ENCODE peak calls at places on chromosomes 1 and 21, in nine cellular contexts. One of them, this sample, is unnamed.

GRCh38 chr1:13781907-13782633 is 82.1 kb downstream of the PRDM2 start:
- DNase-seq in NCI-H446 treated with DMSO at 0.1 percent for 48 hours: no peak
- DNase-seq in nucleus accumbens: no peak
- DNase-seq in natural killer cell treated with Interleukin-12 subunit alpha and Interleukin-12 subunit beta and Interleukin-15 and Interleukin-18, amount 100 ng/mL, for 72 hours: no peak
- DNase-seq in NCI-H1694 treated with DMSO at 0.1 percent for 48 hours: no peak
- DNase-seq in uterus: no peak
- DNase-seq in GM12891: no peak
- DNase-seq in posterior cingulate gyrus: no peak
- DNase-seq in IMR-90: peak; percentile 86
- DNase-seq in this sample: no peak

GRCh38 chr1:39205781-39206464 is 1.4 kb downstream of the MACF1 start:
- DNase-seq in NCI-H446 treated with DMSO at 0.1 percent for 48 hours: no peak
- DNase-seq in nucleus accumbens: no peak
- DNase-seq in natural killer cell treated with Interleukin-12 subunit alpha and Interleukin-12 subunit beta and Interleukin-15 and Interleukin-18, amount 100 ng/mL, for 72 hours: no peak
- DNase-seq in NCI-H1694 treated with DMSO at 0.1 percent for 48 hours: no peak
- DNase-seq in uterus: no peak
- DNase-seq in GM12891: no peak
- DNase-seq in posterior cingulate gyrus: no peak
- DNase-seq in IMR-90: no peak
- DNase-seq in this sample: no peak

GRCh38 chr21:35932232-35932911 is 128.0 kb downstream of the SETD4 start:
- DNase-seq in NCI-H446 treated with DMSO at 0.1 percent for 48 hours: no peak
- DNase-seq in nucleus accumbens: no peak
- DNase-seq in natural killer cell treated with Interleukin-12 subunit alpha and Interleukin-12 subunit beta and Interleukin-15 and Interleukin-18, amount 100 ng/mL, for 72 hours: no peak
- DNase-seq in NCI-H1694 treated with DMSO at 0.1 percent for 48 hours: no peak
- DNase-seq in uterus: peak; percentile 66
- DNase-seq in GM12891: peak; percentile 29
- DNase-seq in posterior cingulate gyrus: no peak
- DNase-seq in IMR-90: peak; percentile 95
- DNase-seq in this sample: peak; percentile 8

GRCh38 chr1:177384461-177384860 is 213.7 kb downstream of the BRINP2 start:
- DNase-seq in NCI-H446 treated with DMSO at 0.1 percent for 48 hours: no peak
- DNase-seq in nucleus accumbens: no peak
- DNase-seq in natural killer cell treated with Interleukin-12 subunit alpha and Interleukin-12 subunit beta and Interleukin-15 and Interleukin-18, amount 100 ng/mL, for 72 hours: no peak
- DNase-seq in NCI-H1694 treated with DMSO at 0.1 percent for 48 hours: no peak
- DNase-seq in uterus: no peak
- DNase-seq in GM12891: no peak
- DNase-seq in posterior cingulate gyrus: no peak
- DNase-seq in IMR-90: peak; percentile 6
- DNase-seq in this sample: no peak

GRCh38 chr1:212039622-212040021 is 4.1 kb downstream of the DTL start:
- DNase-seq in NCI-H446 treated with DMSO at 0.1 percent for 48 hours: no peak
- DNase-seq in nucleus accumbens: no peak
- DNase-seq in natural killer cell treated with Interleukin-12 subunit alpha and Interleukin-12 subunit beta and Interleukin-15 and Interleukin-18, amount 100 ng/mL, for 72 hours: no peak
- DNase-seq in NCI-H1694 treated with DMSO at 0.1 percent for 48 hours: no peak
- DNase-seq in uterus: no peak
- DNase-seq in GM12891: no peak
- DNase-seq in posterior cingulate gyrus: no peak
- DNase-seq in IMR-90: no peak
- DNase-seq in this sample: no peak

GRCh38 chr1:155044812-155045690 is 6.1 kb upstream of the ADAM15 start:
- DNase-seq in NCI-H446 treated with DMSO at 0.1 percent for 48 hours: peak; percentile 69
- DNase-seq in nucleus accumbens: no peak
- DNase-seq in natural killer cell treated with Interleukin-12 subunit alpha and Interleukin-12 subunit beta and Interleukin-15 and Interleukin-18, amount 100 ng/mL, for 72 hours: no peak
- DNase-seq in NCI-H1694 treated with DMSO at 0.1 percent for 48 hours: peak; percentile 79
- DNase-seq in uterus: peak; percentile 52
- DNase-seq in GM12891: no peak
- DNase-seq in posterior cingulate gyrus: peak; percentile 79
- DNase-seq in IMR-90: peak; percentile 75
- DNase-seq in this sample: peak; percentile 71

GRCh38 chr1:213939888-213940287 is 47.9 kb upstream of the PROX1 start:
- DNase-seq in NCI-H446 treated with DMSO at 0.1 percent for 48 hours: no peak
- DNase-seq in nucleus accumbens: no peak
- DNase-seq in natural killer cell treated with Interleukin-12 subunit alpha and Interleukin-12 subunit beta and Interleukin-15 and Interleukin-18, amount 100 ng/mL, for 72 hours: no peak
- DNase-seq in NCI-H1694 treated with DMSO at 0.1 percent for 48 hours: no peak
- DNase-seq in uterus: no peak
- DNase-seq in GM12891: no peak
- DNase-seq in posterior cingulate gyrus: no peak
- DNase-seq in IMR-90: no peak
- DNase-seq in this sample: no peak

GRCh38 chr1:51715369-51715768 is 98.5 kb downstream of the OSBPL9 start:
- DNase-seq in NCI-H446 treated with DMSO at 0.1 percent for 48 hours: no peak
- DNase-seq in nucleus accumbens: no peak
- DNase-seq in natural killer cell treated with Interleukin-12 subunit alpha and Interleukin-12 subunit beta and Interleukin-15 and Interleukin-18, amount 100 ng/mL, for 72 hours: no peak
- DNase-seq in NCI-H1694 treated with DMSO at 0.1 percent for 48 hours: no peak
- DNase-seq in uterus: no peak
- DNase-seq in GM12891: no peak
- DNase-seq in posterior cingulate gyrus: no peak
- DNase-seq in IMR-90: no peak
- DNase-seq in this sample: no peak

GRCh38 chr1:64896546-64896945 is 69.8 kb downstream of the JAK1 start:
- DNase-seq in NCI-H446 treated with DMSO at 0.1 percent for 48 hours: no peak
- DNase-seq in nucleus accumbens: no peak
- DNase-seq in natural killer cell treated with Interleukin-12 subunit alpha and Interleukin-12 subunit beta and Interleukin-15 and Interleukin-18, amount 100 ng/mL, for 72 hours: no peak
- DNase-seq in NCI-H1694 treated with DMSO at 0.1 percent for 48 hours: no peak
- DNase-seq in uterus: no peak
- DNase-seq in GM12891: no peak
- DNase-seq in posterior cingulate gyrus: no peak
- DNase-seq in IMR-90: no peak
- DNase-seq in this sample: no peak

GRCh38 chr1:197776348-197777082 is 1.2 kb upstream of the DENND1B start:
- DNase-seq in NCI-H446 treated with DMSO at 0.1 percent for 48 hours: no peak
- DNase-seq in nucleus accumbens: no peak
- DNase-seq in natural killer cell treated with Interleukin-12 subunit alpha and Interleukin-12 subunit beta and Interleukin-15 and Interleukin-18, amount 100 ng/mL, for 72 hours: peak; percentile 64
- DNase-seq in NCI-H1694 treated with DMSO at 0.1 percent for 48 hours: no peak
- DNase-seq in uterus: no peak
- DNase-seq in GM12891: no peak
- DNase-seq in posterior cingulate gyrus: no peak
- DNase-seq in IMR-90: peak; percentile 93
- DNase-seq in this sample: no peak

GRCh38 chr1:185262151-185262550 is 54.9 kb downstream of the IVNS1ABP start:
- DNase-seq in NCI-H446 treated with DMSO at 0.1 percent for 48 hours: no peak
- DNase-seq in nucleus accumbens: no peak
- DNase-seq in natural killer cell treated with Interleukin-12 subunit alpha and Interleukin-12 subunit beta and Interleukin-15 and Interleukin-18, amount 100 ng/mL, for 72 hours: no peak
- DNase-seq in NCI-H1694 treated with DMSO at 0.1 percent for 48 hours: no peak
- DNase-seq in uterus: no peak
- DNase-seq in GM12891: no peak
- DNase-seq in posterior cingulate gyrus: no peak
- DNase-seq in IMR-90: no peak
- DNase-seq in this sample: no peak

GRCh38 chr1:178385662-178386061 is 111.1 kb downstream of the CLEC20A start:
- DNase-seq in NCI-H446 treated with DMSO at 0.1 percent for 48 hours: no peak
- DNase-seq in nucleus accumbens: no peak
- DNase-seq in natural killer cell treated with Interleukin-12 subunit alpha and Interleukin-12 subunit beta and Interleukin-15 and Interleukin-18, amount 100 ng/mL, for 72 hours: no peak
- DNase-seq in NCI-H1694 treated with DMSO at 0.1 percent for 48 hours: no peak
- DNase-seq in uterus: no peak
- DNase-seq in GM12891: no peak
- DNase-seq in posterior cingulate gyrus: no peak
- DNase-seq in IMR-90: no peak
- DNase-seq in this sample: no peak

GRCh38 chr1:181135815-181136737 is 47.6 kb downstream of the IER5 start:
- DNase-seq in NCI-H446 treated with DMSO at 0.1 percent for 48 hours: no peak
- DNase-seq in nucleus accumbens: no peak
- DNase-seq in natural killer cell treated with Interleukin-12 subunit alpha and Interleukin-12 subunit beta and Interleukin-15 and Interleukin-18, amount 100 ng/mL, for 72 hours: no peak
- DNase-seq in NCI-H1694 treated with DMSO at 0.1 percent for 48 hours: no peak
- DNase-seq in uterus: no peak
- DNase-seq in GM12891: no peak
- DNase-seq in posterior cingulate gyrus: no peak
- DNase-seq in IMR-90: peak; percentile 94
- DNase-seq in this sample: no peak

GRCh38 chr21:45767071-45768006 is 123.8 kb downstream of the PCBP3 start:
- DNase-seq in NCI-H446 treated with DMSO at 0.1 percent for 48 hours: no peak
- DNase-seq in nucleus accumbens: no peak
- DNase-seq in natural killer cell treated with Interleukin-12 subunit alpha and Interleukin-12 subunit beta and Interleukin-15 and Interleukin-18, amount 100 ng/mL, for 72 hours: no peak
- DNase-seq in NCI-H1694 treated with DMSO at 0.1 percent for 48 hours: no peak
- DNase-seq in uterus: no peak
- DNase-seq in GM12891: no peak
- DNase-seq in posterior cingulate gyrus: no peak
- DNase-seq in IMR-90: peak; percentile 51
- DNase-seq in this sample: no peak

GRCh38 chr1:175555266-175555665 is 188.1 kb downstream of the TNR start:
- DNase-seq in NCI-H446 treated with DMSO at 0.1 percent for 48 hours: no peak
- DNase-seq in nucleus accumbens: no peak
- DNase-seq in natural killer cell treated with Interleukin-12 subunit alpha and Interleukin-12 subunit beta and Interleukin-15 and Interleukin-18, amount 100 ng/mL, for 72 hours: no peak
- DNase-seq in NCI-H1694 treated with DMSO at 0.1 percent for 48 hours: no peak
- DNase-seq in uterus: no peak
- DNase-seq in GM12891: no peak
- DNase-seq in posterior cingulate gyrus: no peak
- DNase-seq in IMR-90: no peak
- DNase-seq in this sample: no peak

GRCh38 chr21:37565530-37566223 is 199.1 kb downstream of the DYRK1A start:
- DNase-seq in NCI-H446 treated with DMSO at 0.1 percent for 48 hours: no peak
- DNase-seq in nucleus accumbens: no peak
- DNase-seq in natural killer cell treated with Interleukin-12 subunit alpha and Interleukin-12 subunit beta and Interleukin-15 and Interleukin-18, amount 100 ng/mL, for 72 hours: no peak
- DNase-seq in NCI-H1694 treated with DMSO at 0.1 percent for 48 hours: no peak
- DNase-seq in uterus: no peak
- DNase-seq in GM12891: no peak
- DNase-seq in posterior cingulate gyrus: no peak
- DNase-seq in IMR-90: peak; percentile 37
- DNase-seq in this sample: peak; percentile 14

GRCh38 chr1:243903023-243903422 is 53.0 kb upstream of the AKT3 start:
- DNase-seq in NCI-H446 treated with DMSO at 0.1 percent for 48 hours: no peak
- DNase-seq in nucleus accumbens: no peak
- DNase-seq in natural killer cell treated with Interleukin-12 subunit alpha and Interleukin-12 subunit beta and Interleukin-15 and Interleukin-18, amount 100 ng/mL, for 72 hours: no peak
- DNase-seq in NCI-H1694 treated with DMSO at 0.1 percent for 48 hours: peak; percentile 97
- DNase-seq in uterus: no peak
- DNase-seq in GM12891: no peak
- DNase-seq in posterior cingulate gyrus: no peak
- DNase-seq in IMR-90: no peak
- DNase-seq in this sample: peak; percentile 58

GRCh38 chr21:29372063-29372802 is 73.5 kb downstream of the BACH1 start:
- DNase-seq in NCI-H446 treated with DMSO at 0.1 percent for 48 hours: peak; percentile 55
- DNase-seq in nucleus accumbens: no peak
- DNase-seq in natural killer cell treated with Interleukin-12 subunit alpha and Interleukin-12 subunit beta and Interleukin-15 and Interleukin-18, amount 100 ng/mL, for 72 hours: peak; percentile 65
- DNase-seq in NCI-H1694 treated with DMSO at 0.1 percent for 48 hours: peak; percentile 92
- DNase-seq in uterus: peak; percentile 33
- DNase-seq in GM12891: peak; percentile 12
- DNase-seq in posterior cingulate gyrus: peak; percentile 53
- DNase-seq in IMR-90: peak; percentile 84
- DNase-seq in this sample: peak; percentile 82

GRCh38 chr1:119603695-119604094 is 44.4 kb downstream of the ZNF697 start:
- DNase-seq in NCI-H446 treated with DMSO at 0.1 percent for 48 hours: no peak
- DNase-seq in nucleus accumbens: no peak
- DNase-seq in natural killer cell treated with Interleukin-12 subunit alpha and Interleukin-12 subunit beta and Interleukin-15 and Interleukin-18, amount 100 ng/mL, for 72 hours: no peak
- DNase-seq in NCI-H1694 treated with DMSO at 0.1 percent for 48 hours: no peak
- DNase-seq in uterus: no peak
- DNase-seq in GM12891: no peak
- DNase-seq in posterior cingulate gyrus: no peak
- DNase-seq in IMR-90: no peak
- DNase-seq in this sample: no peak

GRCh38 chr21:38303300-38303699 is 46.5 kb downstream of the KCNJ15 start:
- DNase-seq in NCI-H446 treated with DMSO at 0.1 percent for 48 hours: no peak
- DNase-seq in nucleus accumbens: no peak
- DNase-seq in natural killer cell treated with Interleukin-12 subunit alpha and Interleukin-12 subunit beta and Interleukin-15 and Interleukin-18, amount 100 ng/mL, for 72 hours: no peak
- DNase-seq in NCI-H1694 treated with DMSO at 0.1 percent for 48 hours: no peak
- DNase-seq in uterus: peak; percentile 35
- DNase-seq in GM12891: no peak
- DNase-seq in posterior cingulate gyrus: no peak
- DNase-seq in IMR-90: peak; percentile 88
- DNase-seq in this sample: no peak

GRCh38 chr1:180482425-180483275 is 19.7 kb downstream of the ACBD6 start:
- DNase-seq in NCI-H446 treated with DMSO at 0.1 percent for 48 hours: peak; percentile 35
- DNase-seq in nucleus accumbens: no peak
- DNase-seq in natural killer cell treated with Interleukin-12 subunit alpha and Interleukin-12 subunit beta and Interleukin-15 and Interleukin-18, amount 100 ng/mL, for 72 hours: no peak
- DNase-seq in NCI-H1694 treated with DMSO at 0.1 percent for 48 hours: peak; percentile 77
- DNase-seq in uterus: no peak
- DNase-seq in GM12891: no peak
- DNase-seq in posterior cingulate gyrus: no peak
- DNase-seq in IMR-90: peak; percentile 67
- DNase-seq in this sample: peak; percentile 81

GRCh38 chr21:43270800-43271261 is 102.0 kb downstream of the CRYAA start:
- DNase-seq in NCI-H446 treated with DMSO at 0.1 percent for 48 hours: no peak
- DNase-seq in nucleus accumbens: no peak
- DNase-seq in natural killer cell treated with Interleukin-12 subunit alpha and Interleukin-12 subunit beta and Interleukin-15 and Interleukin-18, amount 100 ng/mL, for 72 hours: no peak
- DNase-seq in NCI-H1694 treated with DMSO at 0.1 percent for 48 hours: no peak
- DNase-seq in uterus: no peak
- DNase-seq in GM12891: no peak
- DNase-seq in posterior cingulate gyrus: no peak
- DNase-seq in IMR-90: no peak
- DNase-seq in this sample: no peak

GRCh38 chr21:32624726-32625125 is 12.5 kb upstream of the CFAP298 start:
- DNase-seq in NCI-H446 treated with DMSO at 0.1 percent for 48 hours: no peak
- DNase-seq in nucleus accumbens: no peak
- DNase-seq in natural killer cell treated with Interleukin-12 subunit alpha and Interleukin-12 subunit beta and Interleukin-15 and Interleukin-18, amount 100 ng/mL, for 72 hours: no peak
- DNase-seq in NCI-H1694 treated with DMSO at 0.1 percent for 48 hours: no peak
- DNase-seq in uterus: no peak
- DNase-seq in GM12891: no peak
- DNase-seq in posterior cingulate gyrus: no peak
- DNase-seq in IMR-90: peak; percentile 6
- DNase-seq in this sample: no peak

GRCh38 chr1:96472471-96472870 is 249.1 kb upstream of the PTBP2 start:
- DNase-seq in NCI-H446 treated with DMSO at 0.1 percent for 48 hours: no peak
- DNase-seq in nucleus accumbens: no peak
- DNase-seq in natural killer cell treated with Interleukin-12 subunit alpha and Interleukin-12 subunit beta and Interleukin-15 and Interleukin-18, amount 100 ng/mL, for 72 hours: no peak
- DNase-seq in NCI-H1694 treated with DMSO at 0.1 percent for 48 hours: no peak
- DNase-seq in uterus: no peak
- DNase-seq in GM12891: no peak
- DNase-seq in posterior cingulate gyrus: no peak
- DNase-seq in IMR-90: peak; percentile 90
- DNase-seq in this sample: no peak

GRCh38 chr1:150464422-150464826 is 22.8 kb upstream of the TARS2 start:
- DNase-seq in NCI-H446 treated with DMSO at 0.1 percent for 48 hours: no peak
- DNase-seq in nucleus accumbens: no peak
- DNase-seq in natural killer cell treated with Interleukin-12 subunit alpha and Interleukin-12 subunit beta and Interleukin-15 and Interleukin-18, amount 100 ng/mL, for 72 hours: peak; percentile 72
- DNase-seq in NCI-H1694 treated with DMSO at 0.1 percent for 48 hours: peak; percentile 46
- DNase-seq in uterus: peak; percentile 34
- DNase-seq in GM12891: peak; percentile 60
- DNase-seq in posterior cingulate gyrus: peak; percentile 43
- DNase-seq in IMR-90: peak; percentile 63
- DNase-seq in this sample: peak; percentile 62

GRCh38 chr1:33893147-33893830 is 29.4 kb downstream of the HMGB4 start:
- DNase-seq in NCI-H446 treated with DMSO at 0.1 percent for 48 hours: no peak
- DNase-seq in nucleus accumbens: no peak
- DNase-seq in natural killer cell treated with Interleukin-12 subunit alpha and Interleukin-12 subunit beta and Interleukin-15 and Interleukin-18, amount 100 ng/mL, for 72 hours: no peak
- DNase-seq in NCI-H1694 treated with DMSO at 0.1 percent for 48 hours: no peak
- DNase-seq in uterus: no peak
- DNase-seq in GM12891: no peak
- DNase-seq in posterior cingulate gyrus: no peak
- DNase-seq in IMR-90: peak; percentile 29
- DNase-seq in this sample: no peak

GRCh38 chr1:241569848-241570247 is 37.7 kb downstream of the KMO start:
- DNase-seq in NCI-H446 treated with DMSO at 0.1 percent for 48 hours: no peak
- DNase-seq in nucleus accumbens: no peak
- DNase-seq in natural killer cell treated with Interleukin-12 subunit alpha and Interleukin-12 subunit beta and Interleukin-15 and Interleukin-18, amount 100 ng/mL, for 72 hours: no peak
- DNase-seq in NCI-H1694 treated with DMSO at 0.1 percent for 48 hours: no peak
- DNase-seq in uterus: no peak
- DNase-seq in GM12891: no peak
- DNase-seq in posterior cingulate gyrus: no peak
- DNase-seq in IMR-90: no peak
- DNase-seq in this sample: no peak

GRCh38 chr21:37220433-37220980 is 46.6 kb downstream of the VPS26C start:
- DNase-seq in NCI-H446 treated with DMSO at 0.1 percent for 48 hours: no peak
- DNase-seq in nucleus accumbens: no peak
- DNase-seq in natural killer cell treated with Interleukin-12 subunit alpha and Interleukin-12 subunit beta and Interleukin-15 and Interleukin-18, amount 100 ng/mL, for 72 hours: peak; percentile 70
- DNase-seq in NCI-H1694 treated with DMSO at 0.1 percent for 48 hours: peak; percentile 39
- DNase-seq in uterus: no peak
- DNase-seq in GM12891: no peak
- DNase-seq in posterior cingulate gyrus: peak; percentile 28
- DNase-seq in IMR-90: peak; percentile 50
- DNase-seq in this sample: peak; percentile 69

GRCh38 chr1:226589008-226589733 is 40.6 kb downstream of the STUM start:
- DNase-seq in NCI-H446 treated with DMSO at 0.1 percent for 48 hours: no peak
- DNase-seq in nucleus accumbens: no peak
- DNase-seq in natural killer cell treated with Interleukin-12 subunit alpha and Interleukin-12 subunit beta and Interleukin-15 and Interleukin-18, amount 100 ng/mL, for 72 hours: no peak
- DNase-seq in NCI-H1694 treated with DMSO at 0.1 percent for 48 hours: no peak
- DNase-seq in uterus: peak; percentile 62
- DNase-seq in GM12891: no peak
- DNase-seq in posterior cingulate gyrus: no peak
- DNase-seq in IMR-90: no peak
- DNase-seq in this sample: no peak

GRCh38 chr1:184507604-184508289 is 120.9 kb downstream of the C1orf21 start:
- DNase-seq in NCI-H446 treated with DMSO at 0.1 percent for 48 hours: no peak
- DNase-seq in nucleus accumbens: no peak
- DNase-seq in natural killer cell treated with Interleukin-12 subunit alpha and Interleukin-12 subunit beta and Interleukin-15 and Interleukin-18, amount 100 ng/mL, for 72 hours: no peak
- DNase-seq in NCI-H1694 treated with DMSO at 0.1 percent for 48 hours: no peak
- DNase-seq in uterus: no peak
- DNase-seq in GM12891: no peak
- DNase-seq in posterior cingulate gyrus: no peak
- DNase-seq in IMR-90: peak; percentile 27
- DNase-seq in this sample: peak; percentile 76

GRCh38 chr1:182309631-182310351 is 81.8 kb downstream of the GLUL start:
- DNase-seq in NCI-H446 treated with DMSO at 0.1 percent for 48 hours: no peak
- DNase-seq in nucleus accumbens: no peak
- DNase-seq in natural killer cell treated with Interleukin-12 subunit alpha and Interleukin-12 subunit beta and Interleukin-15 and Interleukin-18, amount 100 ng/mL, for 72 hours: no peak
- DNase-seq in NCI-H1694 treated with DMSO at 0.1 percent for 48 hours: no peak
- DNase-seq in uterus: no peak
- DNase-seq in GM12891: no peak
- DNase-seq in posterior cingulate gyrus: no peak
- DNase-seq in IMR-90: no peak
- DNase-seq in this sample: no peak